ENCODE peak calls at places on chromosomes 2 and 18, in four cellular contexts. V, Q, D and J are unnamed samples.

GRCh38 chr18:13424377-13424776 is 205.8 kb downstream of the LDLRAD4 start:
- DNase-seq in D (no peak), Q (no peak), V (no peak), J (no peak)

GRCh38 chr18:56068701-56069100 is 480.7 kb upstream of the TCF4 start:
- DNase-seq in D (no peak), Q (no peak), V (no peak), J (no peak)

GRCh38 chr2:130252880-130253645 is 54.8 kb upstream of the TUBA3E start:
- DNase-seq in V (no peak), Q (no peak), D (no peak), J (no peak)

GRCh38 chr2:6924918-6925194 is 7.6 kb downstream of the RNF144A start:
- DNase-seq in Q (no peak), D (no peak), V (no peak), J (no peak)

GRCh38 chr2:203164311-203164935 is 74.4 kb upstream of the CYP20A1 start:
- DNase-seq in D (no peak), V (no peak), Q (no peak), J (no peak)

GRCh38 chr2:172095146-172095904 is 7.4 kb downstream of the DLX2 start:
- DNase-seq in D (peak; percentile 82), V (peak; percentile 40), Q (peak; percentile 58), J (peak; percentile 69)

GRCh38 chr2:234300393-234300792 is 196.5 kb downstream of the ARL4C start:
- DNase-seq in D (no peak), V (no peak), Q (no peak), J (no peak)

GRCh38 chr2:27956895-27957294 is 66.4 kb downstream of the BABAM2 start:
- DNase-seq in D (no peak), V (peak; percentile 49), Q (no peak), J (no peak)

GRCh38 chr18:22466608-22467390 is 49.1 kb upstream of the CTAGE1 start:
- DNase-seq in D (no peak), Q (no peak), V (peak; percentile 81), J (peak; percentile 42)

GRCh38 chr18:65516209-65516608 is 234.6 kb upstream of the CDH7 start:
- DNase-seq in D (no peak), Q (no peak), V (no peak), J (no peak)

GRCh38 chr2:20348542-20348941 is 2.1 kb downstream of the PUM2 start:
- DNase-seq in V (no peak), D (no peak), Q (no peak), J (no peak)

GRCh38 chr2:189709761-189710160 is 35.3 kb downstream of the ANKAR start:
- DNase-seq in V (no peak), Q (no peak), D (no peak), J (no peak)